ENCODE peak calls at places on chromosomes 4 and X, in six cellular contexts. U, K, J, Q, R and M are unnamed samples. For H3K4me1, the result is how much of the 10 kb centered on the place peaks cover.

GRCh38 chrX:136193771-136194170 is 46.4 kb downstream of the FHL1 start:
- DNase-seq in K (no peak), Q (no peak), U (no peak), R (no peak), J (peak), M (no peak)

GRCh38 chr4:2489841-2490552 is 21.1 kb downstream of the RNF4 start:
- DNase-seq in R (no peak), U (peak), J (no peak), Q (no peak), K (no peak), M (no peak)

GRCh38 chrX:31098081-31098480 is 26.2 kb upstream of the FTHL17 start:
- DNase-seq in R (no peak), K (no peak), Q (no peak), U (no peak), J (no peak), M (no peak)

GRCh38 chr4:124641715-124642380 is 70.7 kb downstream of the ANKRD50 start:
- DNase-seq in J (no peak), K (no peak), U (no peak), Q (no peak), R (peak), M (no peak)

GRCh38 chr4:162727232-162727631 is 439.5 kb downstream of the NAF1 start:
- DNase-seq in J (no peak), Q (no peak), R (no peak), K (peak), U (no peak), M (no peak)

GRCh38 chrX:115539841-115540240 is 21.1 kb upstream of the PLS3 start:
- DNase-seq in Q (no peak), K (no peak), J (no peak), R (no peak), U (no peak), M (no peak)

GRCh38 chr4:2306773-2307410 is 45.0 kb upstream of the MXD4 start:
- DNase-seq in K (no peak), U (no peak), Q (no peak), R (no peak), J (no peak), M (no peak)

GRCh38 chrX:27575565-27575964 is 14.6 kb upstream of the DCAF8L2 start:
- DNase-seq in J (no peak), Q (no peak), R (no peak), U (no peak), K (no peak), M (no peak)

GRCh38 chrX:119981286-119982070 is 37.9 kb upstream of the NKAP start:
- DNase-seq in K (peak), J (no peak), U (no peak), R (peak), Q (no peak), M (no peak)

GRCh38 chr4:164731827-164732474 is 22.0 kb upstream of the SMIM31 start:
- DNase-seq in K (peak), Q (peak), U (no peak), J (no peak), R (peak), M (peak)

GRCh38 chr4:153494562-153494961 is 28.4 kb downstream of the TMEM131L start:
- DNase-seq in J (no peak), U (no peak), K (no peak), Q (no peak), R (no peak), M (no peak)

GRCh38 chr4:48904541-48905142 is 1.9 kb downstream of the OCIAD2 start:
- DNase-seq in K (no peak), U (no peak), Q (no peak), R (no peak), J (no peak), M (no peak)

GRCh38 chrX:74925210-74926088 is at the start of gene NEXMIF:
- DNase-seq in R (peak), J (no peak), Q (no peak), U (peak), K (no peak), M (peak)

GRCh38 chr4:186570193-186570996 is 15.0 kb upstream of the MTNR1A start:
- DNase-seq in U (no peak), J (no peak), K (peak), R (peak), Q (no peak), M (no peak)

GRCh38 chr4:28788929-28789490 is 1928.4 kb downstream of the STIM2 start:
- DNase-seq in J (no peak), Q (no peak), K (no peak), R (no peak), U (no peak), M (no peak)

GRCh38 chrX:121103381-121103780 is 56.0 kb downstream of the GLUD2 start:
- DNase-seq in J (no peak), U (no peak), Q (no peak), R (no peak), K (no peak), M (no peak)

GRCh38 chr4:89829470-89830138 is 7.4 kb downstream of the SNCA start:
- DNase-seq in U (no peak), R (no peak), Q (no peak), J (no peak), K (no peak), M (no peak)

GRCh38 chr4:39308576-39308975 is 57.6 kb downstream of the RFC1 start:
- DNase-seq in Q (no peak), U (no peak), J (no peak), K (no peak), R (no peak), M (no peak)

GRCh38 chrX:15128838-15129237 is 141.0 kb downstream of the ASB9 start:
- DNase-seq in J (no peak), U (no peak), Q (no peak), K (peak), R (no peak), M (no peak)

GRCh38 chrX:104253567-104254441 is 929 bp downstream of the ESX1 start:
- DNase-seq in Q (no peak), R (no peak), U (no peak), J (no peak), K (no peak), M (no peak)

DNA sequence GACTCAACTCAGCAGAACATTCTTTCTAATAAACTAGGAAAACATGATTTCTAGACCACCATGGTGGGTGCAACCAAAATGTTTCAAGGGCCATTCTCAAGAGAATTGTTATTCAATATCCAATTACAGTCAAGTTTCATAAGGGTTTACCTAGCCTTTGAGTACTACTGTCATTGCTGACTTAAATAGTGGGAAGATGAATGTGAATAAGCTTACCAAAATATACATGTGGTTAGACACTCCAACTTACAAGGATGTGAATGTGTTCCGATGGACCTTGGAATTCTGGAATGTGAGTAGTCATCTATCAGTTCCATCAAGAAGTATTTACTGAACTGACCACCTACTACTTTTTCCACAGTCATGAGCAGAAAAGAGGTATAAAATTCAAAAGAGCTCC is 16.9 kb downstream of the SH3RF1 start:
- DNase-seq in R (no peak), Q (no peak), J (no peak), K (no peak), U (no peak), M (no peak)
- H3K4me1 ChIP-seq in R (half or more), Q (under half), J (half or more), K (half or more), U (half or more), M (under half)

DNA sequence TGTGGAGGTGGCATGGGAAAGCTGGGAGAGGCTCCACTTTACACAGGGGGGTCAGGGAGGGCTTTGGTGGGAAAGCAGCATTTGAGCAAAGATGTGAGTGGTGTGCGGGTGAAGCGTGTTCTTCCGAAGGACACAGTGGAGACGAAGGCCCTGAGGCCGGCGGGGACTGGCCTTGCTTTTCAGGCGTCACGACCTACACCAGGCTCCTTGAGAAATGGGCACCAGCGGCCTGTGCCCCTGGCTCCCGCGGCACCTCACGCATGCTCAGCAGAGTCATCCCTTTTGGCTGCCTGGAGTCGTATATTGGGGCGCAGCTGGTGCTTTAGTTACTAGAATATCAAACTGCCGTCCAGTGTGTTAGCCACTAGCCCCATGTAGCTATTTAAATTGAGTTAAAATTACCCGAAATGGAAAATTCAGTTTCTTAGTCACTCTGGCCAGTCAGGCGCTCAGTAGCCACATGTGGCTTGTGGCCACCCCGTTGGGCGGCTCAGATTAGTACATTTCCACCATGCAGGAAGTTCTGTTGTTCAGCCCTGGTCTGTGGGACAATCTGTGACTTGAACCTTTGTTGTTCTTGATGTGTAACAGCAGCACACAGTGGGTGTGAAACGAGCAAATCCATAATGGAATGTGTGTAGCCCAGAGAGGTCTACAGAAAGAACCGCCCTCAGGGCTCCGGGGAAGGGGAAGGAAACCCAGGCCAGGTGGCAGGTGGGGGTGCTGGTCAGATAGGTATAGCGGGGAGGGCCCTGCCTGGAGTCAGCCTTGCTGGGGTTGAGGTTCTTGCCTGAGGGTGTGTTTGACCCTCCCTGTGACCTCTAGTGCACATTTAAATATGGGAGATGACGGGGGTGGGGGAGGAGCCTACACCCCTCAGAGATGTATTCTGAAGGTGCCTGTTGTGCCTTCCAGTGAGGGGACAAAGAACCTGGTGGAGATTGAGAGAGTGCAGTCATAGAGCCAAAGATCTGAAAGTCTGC is 30.4 kb downstream of the TBC1D14 start:
- DNase-seq in Q (no peak), J (peak), R (no peak), U (no peak), K (no peak), M (no peak)
- H3K4me1 ChIP-seq in Q (half or more), J (under half), R (under half), U (under half), K (half or more), M (under half)

GRCh38 chr4:127668770-127669169 is 36.0 kb downstream of the INTU start:
- DNase-seq in J (no peak), Q (no peak), R (no peak), K (no peak), U (no peak), M (no peak)
- H3K4me1 ChIP-seq in J (under half), Q (under half), R (under half), K (under half), U (under half), M (under half)

DNA sequence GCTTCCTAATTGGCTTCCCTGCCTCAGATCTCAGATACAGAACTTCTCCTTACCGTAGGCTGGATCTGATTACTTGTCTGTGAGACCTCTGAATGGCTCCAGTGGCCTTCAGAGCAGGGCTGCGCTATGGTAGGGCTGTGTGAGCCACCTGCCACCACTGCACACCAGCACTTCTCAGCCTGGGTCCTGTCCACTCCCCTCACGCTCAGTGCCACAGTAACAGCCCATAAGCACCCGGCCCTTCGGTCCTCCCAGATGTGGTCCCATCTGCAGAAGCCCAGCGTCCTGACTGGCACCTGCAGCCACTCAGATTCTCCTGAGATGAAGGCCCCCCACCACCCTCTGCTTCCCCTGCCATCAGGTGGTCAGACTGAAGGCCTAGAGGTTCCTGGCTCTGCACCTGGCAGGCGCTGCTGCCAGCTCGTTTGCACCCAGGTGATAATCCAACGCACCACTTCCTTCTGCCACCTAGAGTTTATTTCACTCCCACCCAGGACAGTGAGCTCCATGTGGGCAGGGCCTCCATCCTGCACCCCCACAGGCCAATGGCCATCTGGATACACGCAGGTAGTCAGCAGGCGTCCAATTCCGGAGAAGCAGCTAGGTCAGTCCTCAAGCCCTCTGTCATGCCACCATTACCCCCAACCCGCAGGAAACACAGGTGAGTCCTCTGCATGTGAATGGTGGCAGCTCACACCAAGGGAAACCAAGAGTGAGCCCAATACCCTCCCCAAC is 5.4 kb downstream of the WDR1 start:
- DNase-seq in J (no peak), R (no peak), Q (no peak), K (no peak), U (no peak), M (no peak)
- H3K4me1 ChIP-seq in J (half or more), R (under half), Q (under half), K (under half), U (under half), M (under half)